ENCODE peak calls at places on chromosomes 4 and X, in nine cellular contexts. One of them, this sample, is unnamed.

GRCh38 chrX:100695302-100695701 is 36.6 kb downstream of the SYTL4 start:
- DNase-seq in hepatocyte: no peak
- DNase-seq in NCI-H2081: no peak
- DNase-seq in T-cell: no peak
- DNase-seq in astrocyte of the spinal cord: no peak
- DNase-seq in ecto neural progenitor cell: no peak
- DNase-seq in transverse colon: no peak
- DNase-seq in activated effector memory CD4-positive, alpha-beta T cell treated with Interleukin-2 at 50 U/mL for 16 hours: no peak
- DNase-seq in activated T-helper 1 cell treated with anti-CD3 and anti-CD28 coated beads, Interleukin-2, amount 50 U/mL, for 16 hours: no peak
- DNase-seq in this sample: no peak

GRCh38 chr4:37365888-37366287 is 121.3 kb downstream of the NWD2 start:
- DNase-seq in T-cell: no peak
- DNase-seq in activated effector memory CD4-positive, alpha-beta T cell treated with Interleukin-2 at 50 U/mL for 16 hours: no peak
- DNase-seq in ecto neural progenitor cell: no peak
- DNase-seq in activated T-helper 1 cell treated with anti-CD3 and anti-CD28 coated beads, Interleukin-2, amount 50 U/mL, for 16 hours: no peak
- DNase-seq in astrocyte of the spinal cord: peak; percentile 31
- DNase-seq in transverse colon: no peak
- DNase-seq in hepatocyte: no peak
- DNase-seq in NCI-H2081: no peak
- DNase-seq in this sample: no peak

GRCh38 chr4:73258668-73259551 is at the start of gene ANKRD17:
- DNase-seq in activated T-helper 1 cell treated with anti-CD3 and anti-CD28 coated beads, Interleukin-2, amount 50 U/mL, for 16 hours: peak; percentile 84
- DNase-seq in ecto neural progenitor cell: peak; percentile 97
- DNase-seq in activated effector memory CD4-positive, alpha-beta T cell treated with Interleukin-2 at 50 U/mL for 16 hours: peak; percentile 83
- DNase-seq in transverse colon: peak; percentile 96
- DNase-seq in T-cell: peak; percentile 87
- DNase-seq in hepatocyte: peak; percentile 96
- DNase-seq in astrocyte of the spinal cord: peak; percentile 97
- DNase-seq in NCI-H2081: peak; percentile 86
- DNase-seq in this sample: peak; percentile 94

GRCh38 chr4:88447339-88447738 is 9.6 kb upstream of the HERC5 start:
- DNase-seq in activated effector memory CD4-positive, alpha-beta T cell treated with Interleukin-2 at 50 U/mL for 16 hours: no peak
- DNase-seq in ecto neural progenitor cell: no peak
- DNase-seq in T-cell: no peak
- DNase-seq in transverse colon: no peak
- DNase-seq in NCI-H2081: no peak
- DNase-seq in hepatocyte: no peak
- DNase-seq in activated T-helper 1 cell treated with anti-CD3 and anti-CD28 coated beads, Interleukin-2, amount 50 U/mL, for 16 hours: no peak
- DNase-seq in astrocyte of the spinal cord: no peak
- DNase-seq in this sample: no peak

GRCh38 chr4:89298788-89299152 is 8.8 kb downstream of the GPRIN3 start:
- DNase-seq in ecto neural progenitor cell: no peak
- DNase-seq in activated effector memory CD4-positive, alpha-beta T cell treated with Interleukin-2 at 50 U/mL for 16 hours: no peak
- DNase-seq in T-cell: no peak
- DNase-seq in NCI-H2081: peak; percentile 43
- DNase-seq in hepatocyte: no peak
- DNase-seq in activated T-helper 1 cell treated with anti-CD3 and anti-CD28 coated beads, Interleukin-2, amount 50 U/mL, for 16 hours: no peak
- DNase-seq in transverse colon: no peak
- DNase-seq in astrocyte of the spinal cord: peak; percentile 26
- DNase-seq in this sample: no peak

GRCh38 chr4:37549003-37549402 is 137.2 kb downstream of the RELL1 start:
- DNase-seq in hepatocyte: no peak
- DNase-seq in activated effector memory CD4-positive, alpha-beta T cell treated with Interleukin-2 at 50 U/mL for 16 hours: no peak
- DNase-seq in astrocyte of the spinal cord: peak; percentile 72
- DNase-seq in NCI-H2081: no peak
- DNase-seq in T-cell: no peak
- DNase-seq in ecto neural progenitor cell: no peak
- DNase-seq in transverse colon: no peak
- DNase-seq in activated T-helper 1 cell treated with anti-CD3 and anti-CD28 coated beads, Interleukin-2, amount 50 U/mL, for 16 hours: no peak
- DNase-seq in this sample: no peak

GRCh38 chr4:140252742-140253555 is 99.0 kb upstream of the MAML3 start:
- DNase-seq in T-cell: peak; percentile 53
- DNase-seq in activated effector memory CD4-positive, alpha-beta T cell treated with Interleukin-2 at 50 U/mL for 16 hours: peak; percentile 36
- DNase-seq in ecto neural progenitor cell: peak; percentile 87
- DNase-seq in NCI-H2081: peak; percentile 80
- DNase-seq in activated T-helper 1 cell treated with anti-CD3 and anti-CD28 coated beads, Interleukin-2, amount 50 U/mL, for 16 hours: peak; percentile 43
- DNase-seq in transverse colon: peak; percentile 78
- DNase-seq in astrocyte of the spinal cord: peak; percentile 73
- DNase-seq in hepatocyte: peak; percentile 90
- DNase-seq in this sample: peak; percentile 26

GRCh38 chr4:107831140-107831539 is 6.4 kb downstream of the SGMS2 start:
- DNase-seq in hepatocyte: no peak
- DNase-seq in ecto neural progenitor cell: no peak
- DNase-seq in astrocyte of the spinal cord: no peak
- DNase-seq in NCI-H2081: no peak
- DNase-seq in T-cell: no peak
- DNase-seq in transverse colon: no peak
- DNase-seq in activated T-helper 1 cell treated with anti-CD3 and anti-CD28 coated beads, Interleukin-2, amount 50 U/mL, for 16 hours: no peak
- DNase-seq in activated effector memory CD4-positive, alpha-beta T cell treated with Interleukin-2 at 50 U/mL for 16 hours: no peak
- DNase-seq in this sample: no peak

GRCh38 chrX:150207733-150208132 is 155.4 kb upstream of the MAMLD1 start:
- DNase-seq in activated effector memory CD4-positive, alpha-beta T cell treated with Interleukin-2 at 50 U/mL for 16 hours: no peak
- DNase-seq in transverse colon: no peak
- DNase-seq in NCI-H2081: no peak
- DNase-seq in ecto neural progenitor cell: no peak
- DNase-seq in T-cell: no peak
- DNase-seq in activated T-helper 1 cell treated with anti-CD3 and anti-CD28 coated beads, Interleukin-2, amount 50 U/mL, for 16 hours: no peak
- DNase-seq in astrocyte of the spinal cord: no peak
- DNase-seq in hepatocyte: no peak
- DNase-seq in this sample: no peak

GRCh38 chr4:9925750-9926439 is 95.4 kb downstream of the SLC2A9 start:
- DNase-seq in activated effector memory CD4-positive, alpha-beta T cell treated with Interleukin-2 at 50 U/mL for 16 hours: no peak
- DNase-seq in transverse colon: no peak
- DNase-seq in T-cell: no peak
- DNase-seq in astrocyte of the spinal cord: no peak
- DNase-seq in NCI-H2081: peak; percentile 97
- DNase-seq in activated T-helper 1 cell treated with anti-CD3 and anti-CD28 coated beads, Interleukin-2, amount 50 U/mL, for 16 hours: no peak
- DNase-seq in hepatocyte: no peak
- DNase-seq in ecto neural progenitor cell: no peak
- DNase-seq in this sample: no peak

GRCh38 chr4:87433342-87433741 is 11.0 kb downstream of the NUDT9 start:
- DNase-seq in transverse colon: no peak
- DNase-seq in activated effector memory CD4-positive, alpha-beta T cell treated with Interleukin-2 at 50 U/mL for 16 hours: no peak
- DNase-seq in NCI-H2081: no peak
- DNase-seq in astrocyte of the spinal cord: no peak
- DNase-seq in ecto neural progenitor cell: no peak
- DNase-seq in T-cell: no peak
- DNase-seq in activated T-helper 1 cell treated with anti-CD3 and anti-CD28 coated beads, Interleukin-2, amount 50 U/mL, for 16 hours: no peak
- DNase-seq in hepatocyte: no peak
- DNase-seq in this sample: no peak

GRCh38 chr4:68407868-68408190 is 39.4 kb upstream of the TMPRSS11E start:
- DNase-seq in activated T-helper 1 cell treated with anti-CD3 and anti-CD28 coated beads, Interleukin-2, amount 50 U/mL, for 16 hours: no peak
- DNase-seq in transverse colon: no peak
- DNase-seq in T-cell: no peak
- DNase-seq in NCI-H2081: no peak
- DNase-seq in ecto neural progenitor cell: no peak
- DNase-seq in activated effector memory CD4-positive, alpha-beta T cell treated with Interleukin-2 at 50 U/mL for 16 hours: no peak
- DNase-seq in astrocyte of the spinal cord: no peak
- DNase-seq in hepatocyte: no peak
- DNase-seq in this sample: no peak

GRCh38 chr4:169164669-169165415 is 105.9 kb downstream of the SH3RF1 start:
- DNase-seq in astrocyte of the spinal cord: peak; percentile 30
- DNase-seq in NCI-H2081: no peak
- DNase-seq in hepatocyte: no peak
- DNase-seq in activated T-helper 1 cell treated with anti-CD3 and anti-CD28 coated beads, Interleukin-2, amount 50 U/mL, for 16 hours: no peak
- DNase-seq in T-cell: no peak
- DNase-seq in transverse colon: no peak
- DNase-seq in activated effector memory CD4-positive, alpha-beta T cell treated with Interleukin-2 at 50 U/mL for 16 hours: no peak
- DNase-seq in ecto neural progenitor cell: no peak
- DNase-seq in this sample: no peak

GRCh38 chr4:1836650-1837049 is 19.3 kb downstream of the LETM1 start:
- DNase-seq in NCI-H2081: no peak
- DNase-seq in ecto neural progenitor cell: no peak
- DNase-seq in T-cell: no peak
- DNase-seq in astrocyte of the spinal cord: no peak
- DNase-seq in activated effector memory CD4-positive, alpha-beta T cell treated with Interleukin-2 at 50 U/mL for 16 hours: no peak
- DNase-seq in activated T-helper 1 cell treated with anti-CD3 and anti-CD28 coated beads, Interleukin-2, amount 50 U/mL, for 16 hours: no peak
- DNase-seq in transverse colon: no peak
- DNase-seq in hepatocyte: no peak
- DNase-seq in this sample: no peak

GRCh38 chr4:80806472-80806871 is 224.0 kb upstream of the BMP3 start:
- DNase-seq in T-cell: no peak
- DNase-seq in transverse colon: no peak
- DNase-seq in activated effector memory CD4-positive, alpha-beta T cell treated with Interleukin-2 at 50 U/mL for 16 hours: no peak
- DNase-seq in NCI-H2081: no peak
- DNase-seq in hepatocyte: no peak
- DNase-seq in astrocyte of the spinal cord: no peak
- DNase-seq in ecto neural progenitor cell: no peak
- DNase-seq in activated T-helper 1 cell treated with anti-CD3 and anti-CD28 coated beads, Interleukin-2, amount 50 U/mL, for 16 hours: no peak
- DNase-seq in this sample: no peak

GRCh38 chr4:176792348-176793059 is at the start of gene VEGFC:
- DNase-seq in astrocyte of the spinal cord: peak; percentile 79
- DNase-seq in NCI-H2081: peak; percentile 45
- DNase-seq in transverse colon: peak; percentile 24
- DNase-seq in hepatocyte: peak; percentile 86
- DNase-seq in activated T-helper 1 cell treated with anti-CD3 and anti-CD28 coated beads, Interleukin-2, amount 50 U/mL, for 16 hours: no peak
- DNase-seq in ecto neural progenitor cell: peak; percentile 81
- DNase-seq in activated effector memory CD4-positive, alpha-beta T cell treated with Interleukin-2 at 50 U/mL for 16 hours: no peak
- DNase-seq in T-cell: no peak
- DNase-seq in this sample: peak; percentile 29

GRCh38 chrX:154002215-154002719 is 17.4 kb downstream of the IRAK1 start:
- DNase-seq in transverse colon: peak; percentile 54
- DNase-seq in activated T-helper 1 cell treated with anti-CD3 and anti-CD28 coated beads, Interleukin-2, amount 50 U/mL, for 16 hours: no peak
- DNase-seq in astrocyte of the spinal cord: peak; percentile 71
- DNase-seq in NCI-H2081: peak; percentile 43
- DNase-seq in ecto neural progenitor cell: no peak
- DNase-seq in hepatocyte: peak; percentile 35
- DNase-seq in activated effector memory CD4-positive, alpha-beta T cell treated with Interleukin-2 at 50 U/mL for 16 hours: peak; percentile 38
- DNase-seq in T-cell: peak; percentile 36
- DNase-seq in this sample: no peak

GRCh38 chrX:106611323-106611681 is 476 bp upstream of the RADX start:
- DNase-seq in activated T-helper 1 cell treated with anti-CD3 and anti-CD28 coated beads, Interleukin-2, amount 50 U/mL, for 16 hours: no peak
- DNase-seq in activated effector memory CD4-positive, alpha-beta T cell treated with Interleukin-2 at 50 U/mL for 16 hours: no peak
- DNase-seq in astrocyte of the spinal cord: no peak
- DNase-seq in transverse colon: no peak
- DNase-seq in hepatocyte: no peak
- DNase-seq in NCI-H2081: peak; percentile 43
- DNase-seq in T-cell: no peak
- DNase-seq in ecto neural progenitor cell: no peak
- DNase-seq in this sample: no peak

GRCh38 chr4:4384837-4385236 is 2.1 kb upstream of the NSG1 start:
- DNase-seq in ecto neural progenitor cell: peak; percentile 75
- DNase-seq in activated effector memory CD4-positive, alpha-beta T cell treated with Interleukin-2 at 50 U/mL for 16 hours: no peak
- DNase-seq in astrocyte of the spinal cord: no peak
- DNase-seq in activated T-helper 1 cell treated with anti-CD3 and anti-CD28 coated beads, Interleukin-2, amount 50 U/mL, for 16 hours: no peak
- DNase-seq in T-cell: no peak
- DNase-seq in transverse colon: no peak
- DNase-seq in NCI-H2081: no peak
- DNase-seq in hepatocyte: no peak
- DNase-seq in this sample: no peak

GRCh38 chrX:45824471-45824870 is 623.8 kb upstream of the DIPK2B start:
- DNase-seq in hepatocyte: peak; percentile 57
- DNase-seq in T-cell: no peak
- DNase-seq in activated effector memory CD4-positive, alpha-beta T cell treated with Interleukin-2 at 50 U/mL for 16 hours: no peak
- DNase-seq in ecto neural progenitor cell: no peak
- DNase-seq in activated T-helper 1 cell treated with anti-CD3 and anti-CD28 coated beads, Interleukin-2, amount 50 U/mL, for 16 hours: peak; percentile 21
- DNase-seq in astrocyte of the spinal cord: peak; percentile 92
- DNase-seq in transverse colon: no peak
- DNase-seq in NCI-H2081: peak; percentile 10
- DNase-seq in this sample: no peak

GRCh38 chr4:33407496-33407895 is 2687.3 kb downstream of the PCDH7 start:
- DNase-seq in transverse colon: no peak
- DNase-seq in ecto neural progenitor cell: no peak
- DNase-seq in NCI-H2081: no peak
- DNase-seq in hepatocyte: no peak
- DNase-seq in astrocyte of the spinal cord: no peak
- DNase-seq in activated T-helper 1 cell treated with anti-CD3 and anti-CD28 coated beads, Interleukin-2, amount 50 U/mL, for 16 hours: no peak
- DNase-seq in activated effector memory CD4-positive, alpha-beta T cell treated with Interleukin-2 at 50 U/mL for 16 hours: no peak
- DNase-seq in T-cell: no peak
- DNase-seq in this sample: no peak

GRCh38 chrX:117957128-117957527 is 159.5 kb downstream of the KLHL13 start:
- DNase-seq in transverse colon: no peak
- DNase-seq in T-cell: no peak
- DNase-seq in NCI-H2081: peak; percentile 68
- DNase-seq in hepatocyte: no peak
- DNase-seq in activated effector memory CD4-positive, alpha-beta T cell treated with Interleukin-2 at 50 U/mL for 16 hours: no peak
- DNase-seq in ecto neural progenitor cell: no peak
- DNase-seq in astrocyte of the spinal cord: peak; percentile 28
- DNase-seq in activated T-helper 1 cell treated with anti-CD3 and anti-CD28 coated beads, Interleukin-2, amount 50 U/mL, for 16 hours: no peak
- DNase-seq in this sample: no peak

GRCh38 chr4:1009647-1010521 is 1.5 kb upstream of the FGFRL1 start:
- DNase-seq in NCI-H2081: peak; percentile 54
- DNase-seq in activated T-helper 1 cell treated with anti-CD3 and anti-CD28 coated beads, Interleukin-2, amount 50 U/mL, for 16 hours: peak; percentile 76
- DNase-seq in activated effector memory CD4-positive, alpha-beta T cell treated with Interleukin-2 at 50 U/mL for 16 hours: peak; percentile 68
- DNase-seq in hepatocyte: peak; percentile 93
- DNase-seq in T-cell: peak; percentile 58
- DNase-seq in astrocyte of the spinal cord: peak; percentile 32
- DNase-seq in ecto neural progenitor cell: peak; percentile 89
- DNase-seq in transverse colon: peak; percentile 84
- DNase-seq in this sample: no peak

GRCh38 chr4:98383431-98384106 is 122.4 kb downstream of the RAP1GDS1 start:
- DNase-seq in transverse colon: no peak
- DNase-seq in activated effector memory CD4-positive, alpha-beta T cell treated with Interleukin-2 at 50 U/mL for 16 hours: no peak
- DNase-seq in activated T-helper 1 cell treated with anti-CD3 and anti-CD28 coated beads, Interleukin-2, amount 50 U/mL, for 16 hours: no peak
- DNase-seq in NCI-H2081: no peak
- DNase-seq in hepatocyte: no peak
- DNase-seq in astrocyte of the spinal cord: no peak
- DNase-seq in T-cell: no peak
- DNase-seq in ecto neural progenitor cell: no peak
- DNase-seq in this sample: no peak

GRCh38 chrX:40061005-40061404 is 36.8 kb downstream of the BCOR start:
- DNase-seq in hepatocyte: no peak
- DNase-seq in T-cell: no peak
- DNase-seq in ecto neural progenitor cell: no peak
- DNase-seq in activated effector memory CD4-positive, alpha-beta T cell treated with Interleukin-2 at 50 U/mL for 16 hours: no peak
- DNase-seq in NCI-H2081: no peak
- DNase-seq in activated T-helper 1 cell treated with anti-CD3 and anti-CD28 coated beads, Interleukin-2, amount 50 U/mL, for 16 hours: no peak
- DNase-seq in astrocyte of the spinal cord: no peak
- DNase-seq in transverse colon: no peak
- DNase-seq in this sample: no peak

GRCh38 chrX:133670394-133670793 is 255.1 kb upstream of the GPC4 start:
- DNase-seq in activated effector memory CD4-positive, alpha-beta T cell treated with Interleukin-2 at 50 U/mL for 16 hours: no peak
- DNase-seq in NCI-H2081: peak; percentile 39
- DNase-seq in activated T-helper 1 cell treated with anti-CD3 and anti-CD28 coated beads, Interleukin-2, amount 50 U/mL, for 16 hours: no peak
- DNase-seq in transverse colon: no peak
- DNase-seq in ecto neural progenitor cell: no peak
- DNase-seq in T-cell: no peak
- DNase-seq in hepatocyte: peak; percentile 44
- DNase-seq in astrocyte of the spinal cord: peak; percentile 50
- DNase-seq in this sample: no peak

GRCh38 chrX:102863735-102864134 is 73.3 kb upstream of the RAB40AL start:
- DNase-seq in T-cell: peak; percentile 78
- DNase-seq in NCI-H2081: peak; percentile 86
- DNase-seq in astrocyte of the spinal cord: peak; percentile 77
- DNase-seq in ecto neural progenitor cell: peak; percentile 75
- DNase-seq in hepatocyte: peak; percentile 81
- DNase-seq in activated effector memory CD4-positive, alpha-beta T cell treated with Interleukin-2 at 50 U/mL for 16 hours: peak; percentile 66
- DNase-seq in activated T-helper 1 cell treated with anti-CD3 and anti-CD28 coated beads, Interleukin-2, amount 50 U/mL, for 16 hours: peak; percentile 63
- DNase-seq in transverse colon: peak; percentile 87
- DNase-seq in this sample: no peak

GRCh38 chrX:10634681-10635161 is 14.3 kb upstream of the MID1 start:
- DNase-seq in ecto neural progenitor cell: no peak
- DNase-seq in transverse colon: no peak
- DNase-seq in NCI-H2081: peak; percentile 13
- DNase-seq in T-cell: no peak
- DNase-seq in hepatocyte: no peak
- DNase-seq in astrocyte of the spinal cord: peak; percentile 91
- DNase-seq in activated T-helper 1 cell treated with anti-CD3 and anti-CD28 coated beads, Interleukin-2, amount 50 U/mL, for 16 hours: no peak
- DNase-seq in activated effector memory CD4-positive, alpha-beta T cell treated with Interleukin-2 at 50 U/mL for 16 hours: no peak
- DNase-seq in this sample: no peak

GRCh38 chr4:120454788-120455187 is 388.1 kb upstream of the MAD2L1 start:
- DNase-seq in ecto neural progenitor cell: no peak
- DNase-seq in activated T-helper 1 cell treated with anti-CD3 and anti-CD28 coated beads, Interleukin-2, amount 50 U/mL, for 16 hours: no peak
- DNase-seq in hepatocyte: no peak
- DNase-seq in astrocyte of the spinal cord: no peak
- DNase-seq in activated effector memory CD4-positive, alpha-beta T cell treated with Interleukin-2 at 50 U/mL for 16 hours: no peak
- DNase-seq in NCI-H2081: no peak
- DNase-seq in T-cell: no peak
- DNase-seq in transverse colon: no peak
- DNase-seq in this sample: no peak

GRCh38 chr4:172975651-172976229 is 192.9 kb upstream of the GALNT7 start:
- DNase-seq in hepatocyte: no peak
- DNase-seq in activated T-helper 1 cell treated with anti-CD3 and anti-CD28 coated beads, Interleukin-2, amount 50 U/mL, for 16 hours: no peak
- DNase-seq in T-cell: no peak
- DNase-seq in ecto neural progenitor cell: no peak
- DNase-seq in activated effector memory CD4-positive, alpha-beta T cell treated with Interleukin-2 at 50 U/mL for 16 hours: no peak
- DNase-seq in transverse colon: no peak
- DNase-seq in astrocyte of the spinal cord: no peak
- DNase-seq in NCI-H2081: no peak
- DNase-seq in this sample: no peak

GRCh38 chr4:111788046-111788642 is 357.1 kb upstream of the FAM241A start:
- DNase-seq in astrocyte of the spinal cord: no peak
- DNase-seq in activated effector memory CD4-positive, alpha-beta T cell treated with Interleukin-2 at 50 U/mL for 16 hours: no peak
- DNase-seq in ecto neural progenitor cell: peak; percentile 63
- DNase-seq in transverse colon: no peak
- DNase-seq in hepatocyte: no peak
- DNase-seq in NCI-H2081: no peak
- DNase-seq in activated T-helper 1 cell treated with anti-CD3 and anti-CD28 coated beads, Interleukin-2, amount 50 U/mL, for 16 hours: no peak
- DNase-seq in T-cell: no peak
- DNase-seq in this sample: peak; percentile 8

This sample was measured in NCI-H510A.